ENCODE peak calls at places on chromosome 2, in six cellular contexts. One of them, this sample, is unnamed.

GRCh38 chr2:235968616-235969324 is 199.4 kb downstream of the GBX2 start:
- DNase-seq in OCI-LY7: no peak
- DNase-seq in hepatocyte: no peak
- DNase-seq in HCT116: no peak
- DNase-seq in PC-3: no peak
- DNase-seq in neural progenitor cell: no peak
- DNase-seq in this sample: no peak

GRCh38 chr2:174383796-174384195 is 11.7 kb upstream of the SCRN3 start:
- DNase-seq in OCI-LY7: no peak
- DNase-seq in hepatocyte: no peak
- DNase-seq in HCT116: no peak
- DNase-seq in PC-3: no peak
- DNase-seq in neural progenitor cell: no peak
- DNase-seq in this sample: no peak

GRCh38 chr2:138632066-138632465 is 130.5 kb downstream of the SPOPL start:
- DNase-seq in OCI-LY7: no peak
- DNase-seq in hepatocyte: no peak
- DNase-seq in HCT116: no peak
- DNase-seq in PC-3: peak; percentile 10
- DNase-seq in neural progenitor cell: no peak
- DNase-seq in this sample: no peak

GRCh38 chr2:191552036-191552435 is 125.9 kb upstream of the NABP1 start:
- DNase-seq in OCI-LY7: no peak
- DNase-seq in hepatocyte: no peak
- DNase-seq in HCT116: no peak
- DNase-seq in PC-3: peak; percentile 20
- DNase-seq in neural progenitor cell: no peak
- DNase-seq in this sample: no peak

GRCh38 chr2:159600752-159601151 is 15.6 kb downstream of the BAZ2B start:
- DNase-seq in OCI-LY7: no peak
- DNase-seq in hepatocyte: no peak
- DNase-seq in HCT116: peak; percentile 80
- DNase-seq in PC-3: peak; percentile 92
- DNase-seq in neural progenitor cell: no peak
- DNase-seq in this sample: no peak

GRCh38 chr2:12498703-12499102 is 218.0 kb upstream of the TRIB2 start:
- DNase-seq in OCI-LY7: no peak
- DNase-seq in hepatocyte: no peak
- DNase-seq in HCT116: no peak
- DNase-seq in PC-3: peak; percentile 66
- DNase-seq in neural progenitor cell: no peak
- DNase-seq in this sample: no peak

GRCh38 chr2:10629819-10630532 is 59.8 kb downstream of the NOL10 start:
- DNase-seq in OCI-LY7: no peak
- DNase-seq in hepatocyte: peak; percentile 9
- DNase-seq in HCT116: no peak
- DNase-seq in PC-3: no peak
- DNase-seq in neural progenitor cell: no peak
- DNase-seq in this sample: no peak

GRCh38 chr2:55116966-55117365 is 66.7 kb upstream of the RTN4 start:
- DNase-seq in OCI-LY7: no peak
- DNase-seq in hepatocyte: no peak
- DNase-seq in HCT116: no peak
- DNase-seq in PC-3: no peak
- DNase-seq in neural progenitor cell: no peak
- DNase-seq in this sample: no peak

GRCh38 chr2:231680992-231681852 is 27.1 kb upstream of the PTMA start:
- DNase-seq in OCI-LY7: peak; percentile 79
- DNase-seq in hepatocyte: peak; percentile 93
- DNase-seq in HCT116: no peak
- DNase-seq in PC-3: peak; percentile 70
- DNase-seq in neural progenitor cell: peak; percentile 97
- DNase-seq in this sample: peak; percentile 95

GRCh38 chr2:240410004-240410403 is 25.5 kb upstream of the GPC1 start:
- DNase-seq in OCI-LY7: no peak
- DNase-seq in hepatocyte: no peak
- DNase-seq in HCT116: no peak
- DNase-seq in PC-3: no peak
- DNase-seq in neural progenitor cell: no peak
- DNase-seq in this sample: no peak

GRCh38 chr2:174326880-174327558 is 7.7 kb upstream of the SP9 start:
- DNase-seq in OCI-LY7: no peak
- DNase-seq in hepatocyte: no peak
- DNase-seq in HCT116: no peak
- DNase-seq in PC-3: no peak
- DNase-seq in neural progenitor cell: peak; percentile 56
- DNase-seq in this sample: peak; percentile 55

GRCh38 chr2:192885569-192886160 is 690.9 kb upstream of the TMEFF2 start:
- DNase-seq in OCI-LY7: no peak
- DNase-seq in hepatocyte: peak; percentile 45
- DNase-seq in HCT116: no peak
- DNase-seq in PC-3: peak; percentile 50
- DNase-seq in neural progenitor cell: no peak
- DNase-seq in this sample: no peak
- TF ChIP-seq EZH2phosphoT487 in OCI-LY7: no peak
- TF ChIP-seq EZH2phosphoT487 in hepatocyte: no peak
- TF ChIP-seq EZH2phosphoT487 in HCT116: no peak
- TF ChIP-seq EZH2phosphoT487 in PC-3: no peak
- TF ChIP-seq EZH2phosphoT487 in neural progenitor cell: no peak
- TF ChIP-seq EZH2phosphoT487 in this sample: no peak

GRCh38 chr2:20223345-20224190 is 1.4 kb downstream of the SDC1 start:
- DNase-seq in OCI-LY7: no peak
- DNase-seq in hepatocyte: peak; percentile 76
- DNase-seq in HCT116: no peak
- DNase-seq in PC-3: peak; percentile 54
- DNase-seq in neural progenitor cell: peak; percentile 72
- DNase-seq in this sample: peak; percentile 70
- TF ChIP-seq CTCF in OCI-LY7: no peak
- TF ChIP-seq CTCF in hepatocyte: no peak
- TF ChIP-seq CTCF in HCT116: no peak
- TF ChIP-seq CTCF in PC-3: no peak
- TF ChIP-seq CTCF in neural progenitor cell: peak; percentile 14
- TF ChIP-seq CTCF in this sample: no peak

GRCh38 chr2:168538534-168538933 is 82.5 kb downstream of the CERS6 start:
- DNase-seq in OCI-LY7: no peak
- DNase-seq in hepatocyte: no peak
- DNase-seq in HCT116: no peak
- DNase-seq in PC-3: no peak
- DNase-seq in neural progenitor cell: no peak
- DNase-seq in this sample: no peak
- TF ChIP-seq EZH2phosphoT487 in OCI-LY7: no peak
- TF ChIP-seq EZH2phosphoT487 in hepatocyte: no peak
- TF ChIP-seq EZH2phosphoT487 in HCT116: no peak
- TF ChIP-seq EZH2phosphoT487 in PC-3: no peak
- TF ChIP-seq EZH2phosphoT487 in neural progenitor cell: no peak
- TF ChIP-seq EZH2phosphoT487 in this sample: no peak

GRCh38 chr2:74181739-74182138 is 3.1 kb upstream of the MOB1A start:
- DNase-seq in OCI-LY7: peak; percentile 97
- DNase-seq in hepatocyte: no peak
- DNase-seq in HCT116: no peak
- DNase-seq in PC-3: no peak
- DNase-seq in neural progenitor cell: no peak
- DNase-seq in this sample: no peak

GRCh38 chr2:74177697-74178096 is 982 bp downstream of the MOB1A start:
- DNase-seq in OCI-LY7: no peak
- DNase-seq in hepatocyte: no peak
- DNase-seq in HCT116: no peak
- DNase-seq in PC-3: no peak
- DNase-seq in neural progenitor cell: no peak
- DNase-seq in this sample: no peak

GRCh38 chr2:74174909-74175308 is 3.8 kb downstream of the MOB1A start:
- DNase-seq in OCI-LY7: peak; percentile 25
- DNase-seq in hepatocyte: no peak
- DNase-seq in HCT116: no peak
- DNase-seq in PC-3: no peak
- DNase-seq in neural progenitor cell: no peak
- DNase-seq in this sample: no peak

GRCh38 chr2:74179063-74179865 is 585 bp upstream of the MOB1A start:
- DNase-seq in OCI-LY7: peak; percentile 86
- DNase-seq in hepatocyte: peak; percentile 21
- DNase-seq in HCT116: no peak
- DNase-seq in PC-3: no peak
- DNase-seq in neural progenitor cell: peak; percentile 49
- DNase-seq in this sample: no peak

GRCh38 chr2:74178211-74179062 is at the start of gene MOB1A:
- DNase-seq in OCI-LY7: peak; percentile 100
- DNase-seq in hepatocyte: peak; percentile 99
- DNase-seq in HCT116: peak; percentile 94
- DNase-seq in PC-3: peak; percentile 99
- DNase-seq in neural progenitor cell: peak; percentile 100
- DNase-seq in this sample: peak; percentile 100
- TF ChIP-seq CTCF in OCI-LY7: no peak
- TF ChIP-seq CTCF in hepatocyte: no peak
- TF ChIP-seq CTCF in HCT116: no peak
- TF ChIP-seq CTCF in PC-3: no peak
- TF ChIP-seq CTCF in neural progenitor cell: no peak
- TF ChIP-seq CTCF in this sample: no peak

GRCh38 chr2:120383631-120384477 is 37.9 kb downstream of the INHBB start:
- DNase-seq in OCI-LY7: no peak
- DNase-seq in hepatocyte: no peak
- DNase-seq in HCT116: no peak
- DNase-seq in PC-3: no peak
- DNase-seq in neural progenitor cell: no peak
- DNase-seq in this sample: no peak
- TF ChIP-seq EZH2phosphoT487 in OCI-LY7: no peak
- TF ChIP-seq EZH2phosphoT487 in hepatocyte: no peak
- TF ChIP-seq EZH2phosphoT487 in HCT116: no peak
- TF ChIP-seq EZH2phosphoT487 in PC-3: no peak
- TF ChIP-seq EZH2phosphoT487 in neural progenitor cell: no peak
- TF ChIP-seq EZH2phosphoT487 in this sample: no peak

This sample was measured in GM23338.